ENCODE peak calls at places on chromosome X, in six cellular contexts. One of them, this sample, is unnamed.

GRCh38 chrX:122586831-122587230 is 597.2 kb upstream of the GRIA3 start:
- DNase-seq in PC-3: no peak
- DNase-seq in colonic mucosa: no peak
- DNase-seq in upper lobe of left lung: no peak
- DNase-seq in stomach: no peak
- DNase-seq in suprapubic skin: no peak
- DNase-seq in this sample: no peak

GRCh38 chrX:125131146-125131545 is 188.5 kb upstream of the TEX13C start:
- DNase-seq in PC-3: peak; percentile 50
- DNase-seq in colonic mucosa: no peak
- DNase-seq in upper lobe of left lung: no peak
- DNase-seq in stomach: no peak
- DNase-seq in suprapubic skin: no peak
- DNase-seq in this sample: no peak

GRCh38 chrX:154712781-154713391 is 38.0 kb downstream of the GAB3 start:
- DNase-seq in PC-3: peak; percentile 83
- DNase-seq in colonic mucosa: no peak
- DNase-seq in upper lobe of left lung: no peak
- DNase-seq in stomach: no peak
- DNase-seq in suprapubic skin: no peak
- DNase-seq in this sample: no peak

GRCh38 chrX:104972737-104973136 is 247.8 kb downstream of the TEX13A start:
- DNase-seq in PC-3: peak; percentile 85
- DNase-seq in colonic mucosa: no peak
- DNase-seq in upper lobe of left lung: no peak
- DNase-seq in stomach: no peak
- DNase-seq in suprapubic skin: no peak
- DNase-seq in this sample: no peak

GRCh38 chrX:7086384-7086783 is 61.1 kb upstream of the STS start:
- DNase-seq in PC-3: no peak
- DNase-seq in colonic mucosa: no peak
- DNase-seq in upper lobe of left lung: no peak
- DNase-seq in stomach: no peak
- DNase-seq in suprapubic skin: no peak
- DNase-seq in this sample: no peak

GRCh38 chrX:39398215-39398972 is 597.1 kb downstream of the MID1IP1 start:
- DNase-seq in PC-3: no peak
- DNase-seq in colonic mucosa: no peak
- DNase-seq in upper lobe of left lung: no peak
- DNase-seq in stomach: peak; percentile 33
- DNase-seq in suprapubic skin: no peak
- DNase-seq in this sample: no peak

GRCh38 chrX:93538575-93538974 is 134.8 kb downstream of the NAP1L3 start:
- DNase-seq in PC-3: peak; percentile 25
- DNase-seq in colonic mucosa: no peak
- DNase-seq in upper lobe of left lung: no peak
- DNase-seq in stomach: no peak
- DNase-seq in suprapubic skin: no peak
- DNase-seq in this sample: no peak

GRCh38 chrX:134010690-134011089 is 25.3 kb upstream of the GPC3 start:
- DNase-seq in PC-3: no peak
- DNase-seq in colonic mucosa: no peak
- DNase-seq in upper lobe of left lung: no peak
- DNase-seq in stomach: no peak
- DNase-seq in suprapubic skin: no peak
- DNase-seq in this sample: no peak

GRCh38 chrX:138897621-138898492 is 186.3 kb upstream of the FGF13 start:
- DNase-seq in PC-3: peak; percentile 79
- DNase-seq in colonic mucosa: no peak
- DNase-seq in upper lobe of left lung: no peak
- DNase-seq in stomach: no peak
- DNase-seq in suprapubic skin: no peak
- DNase-seq in this sample: no peak

GRCh38 chrX:97790850-97791249 is 907.1 kb downstream of the RPA4 start:
- DNase-seq in PC-3: no peak
- DNase-seq in colonic mucosa: no peak
- DNase-seq in upper lobe of left lung: no peak
- DNase-seq in stomach: no peak
- DNase-seq in suprapubic skin: no peak
- DNase-seq in this sample: no peak

GRCh38 chrX:140149761-140150160 is 184.4 kb upstream of the CXorf66 start:
- DNase-seq in PC-3: no peak
- DNase-seq in colonic mucosa: no peak
- DNase-seq in upper lobe of left lung: no peak
- DNase-seq in stomach: no peak
- DNase-seq in suprapubic skin: no peak
- DNase-seq in this sample: no peak

GRCh38 chrX:11259437-11259836 is 33.8 kb upstream of the AMELX start:
- DNase-seq in PC-3: no peak
- DNase-seq in colonic mucosa: no peak
- DNase-seq in upper lobe of left lung: no peak
- DNase-seq in stomach: no peak
- DNase-seq in suprapubic skin: no peak
- DNase-seq in this sample: no peak

DNA sequence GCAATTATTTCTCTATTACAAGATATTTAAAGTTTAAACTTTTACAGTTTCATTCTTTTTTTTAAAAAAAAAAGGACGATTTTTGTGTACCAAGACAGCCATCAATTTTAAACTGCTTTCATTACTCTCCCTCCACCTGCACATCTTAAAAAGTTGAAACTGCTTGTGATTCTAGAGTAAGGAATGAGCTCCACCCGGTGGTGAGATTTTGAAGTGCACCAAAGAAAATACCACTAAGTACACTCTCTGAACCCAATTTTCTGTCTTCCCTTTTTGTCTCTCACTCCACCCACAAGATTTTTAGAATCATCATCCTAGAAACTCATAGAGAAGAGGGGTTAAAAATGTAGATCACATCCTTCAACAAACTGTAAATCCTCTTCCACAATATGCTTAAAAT is 91.3 kb upstream of the WDR44 start:
- DNase-seq in PC-3: peak; percentile 76
- DNase-seq in colonic mucosa: peak; percentile 64
- DNase-seq in upper lobe of left lung: peak; percentile 30
- DNase-seq in stomach: peak; percentile 58
- DNase-seq in suprapubic skin: no peak
- DNase-seq in this sample: peak; percentile 71
- TF ChIP-seq CTCF in PC-3: peak; percentile 69
- TF ChIP-seq CTCF in colonic mucosa: peak; percentile 63
- TF ChIP-seq CTCF in upper lobe of left lung: peak; percentile 67
- TF ChIP-seq CTCF in stomach: peak; percentile 64
- TF ChIP-seq CTCF in suprapubic skin: peak; percentile 38
- TF ChIP-seq CTCF in this sample: peak; percentile 89

GRCh38 chrX:23954396-23954795 is 46.6 kb downstream of the CXorf58 start:
- DNase-seq in PC-3: no peak
- DNase-seq in colonic mucosa: no peak
- DNase-seq in upper lobe of left lung: no peak
- DNase-seq in stomach: no peak
- DNase-seq in suprapubic skin: no peak
- DNase-seq in this sample: no peak

GRCh38 chrX:23952984-23953907 is 45.4 kb downstream of the CXorf58 start:
- DNase-seq in PC-3: no peak
- DNase-seq in colonic mucosa: no peak
- DNase-seq in upper lobe of left lung: peak; percentile 21
- DNase-seq in stomach: no peak
- DNase-seq in suprapubic skin: no peak
- DNase-seq in this sample: no peak

GRCh38 chrX:23952401-23952800 is 44.6 kb downstream of the CXorf58 start:
- DNase-seq in PC-3: no peak
- DNase-seq in colonic mucosa: no peak
- DNase-seq in upper lobe of left lung: no peak
- DNase-seq in stomach: no peak
- DNase-seq in suprapubic skin: no peak
- DNase-seq in this sample: no peak

GRCh38 chrX:23959781-23960180 is 52.0 kb downstream of the CXorf58 start:
- DNase-seq in PC-3: no peak
- DNase-seq in colonic mucosa: no peak
- DNase-seq in upper lobe of left lung: no peak
- DNase-seq in stomach: no peak
- DNase-seq in suprapubic skin: no peak
- DNase-seq in this sample: no peak

DNA sequence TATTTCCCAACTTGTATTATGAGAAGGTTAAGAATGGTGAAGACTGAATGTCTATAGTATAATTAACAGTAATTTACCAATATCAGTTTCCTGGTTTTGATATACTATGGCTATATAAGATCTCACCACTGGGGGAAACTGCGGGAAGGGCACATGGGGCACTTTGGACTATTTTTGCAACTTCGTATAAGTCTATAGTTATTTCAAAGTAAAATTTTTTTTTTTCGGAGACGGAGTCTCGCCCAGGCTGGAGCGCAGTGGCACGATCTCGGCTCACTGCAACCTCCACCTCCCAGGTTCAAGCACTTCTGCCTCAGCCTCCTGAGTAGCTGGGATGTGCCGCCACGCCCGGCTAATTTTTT is 46.1 kb downstream of the CXorf58 start:
- DNase-seq in PC-3: no peak
- DNase-seq in colonic mucosa: no peak
- DNase-seq in upper lobe of left lung: no peak
- DNase-seq in stomach: no peak
- DNase-seq in suprapubic skin: no peak
- DNase-seq in this sample: no peak
- TF ChIP-seq CTCF in PC-3: no peak
- TF ChIP-seq CTCF in colonic mucosa: no peak
- TF ChIP-seq CTCF in upper lobe of left lung: no peak
- TF ChIP-seq CTCF in stomach: no peak
- TF ChIP-seq CTCF in suprapubic skin: no peak
- TF ChIP-seq CTCF in this sample: no peak

GRCh38 chrX:14616301-14616700 is 87.0 kb downstream of the GLRA2 start:
- DNase-seq in PC-3: no peak
- DNase-seq in colonic mucosa: no peak
- DNase-seq in upper lobe of left lung: no peak
- DNase-seq in stomach: no peak
- DNase-seq in suprapubic skin: no peak
- DNase-seq in this sample: no peak
- TF ChIP-seq CTCF in PC-3: no peak
- TF ChIP-seq CTCF in colonic mucosa: no peak
- TF ChIP-seq CTCF in upper lobe of left lung: no peak
- TF ChIP-seq CTCF in stomach: no peak
- TF ChIP-seq CTCF in suprapubic skin: no peak
- TF ChIP-seq CTCF in this sample: no peak

GRCh38 chrX:132648870-132649269 is 160.0 kb upstream of the MBNL3 start:
- DNase-seq in PC-3: peak; percentile 9
- DNase-seq in colonic mucosa: no peak
- DNase-seq in upper lobe of left lung: no peak
- DNase-seq in stomach: no peak
- DNase-seq in suprapubic skin: no peak
- DNase-seq in this sample: no peak

GRCh38 chrX:132652871-132653270 is 164.0 kb upstream of the MBNL3 start:
- DNase-seq in PC-3: no peak
- DNase-seq in colonic mucosa: no peak
- DNase-seq in upper lobe of left lung: no peak
- DNase-seq in stomach: no peak
- DNase-seq in suprapubic skin: no peak
- DNase-seq in this sample: no peak

DNA sequence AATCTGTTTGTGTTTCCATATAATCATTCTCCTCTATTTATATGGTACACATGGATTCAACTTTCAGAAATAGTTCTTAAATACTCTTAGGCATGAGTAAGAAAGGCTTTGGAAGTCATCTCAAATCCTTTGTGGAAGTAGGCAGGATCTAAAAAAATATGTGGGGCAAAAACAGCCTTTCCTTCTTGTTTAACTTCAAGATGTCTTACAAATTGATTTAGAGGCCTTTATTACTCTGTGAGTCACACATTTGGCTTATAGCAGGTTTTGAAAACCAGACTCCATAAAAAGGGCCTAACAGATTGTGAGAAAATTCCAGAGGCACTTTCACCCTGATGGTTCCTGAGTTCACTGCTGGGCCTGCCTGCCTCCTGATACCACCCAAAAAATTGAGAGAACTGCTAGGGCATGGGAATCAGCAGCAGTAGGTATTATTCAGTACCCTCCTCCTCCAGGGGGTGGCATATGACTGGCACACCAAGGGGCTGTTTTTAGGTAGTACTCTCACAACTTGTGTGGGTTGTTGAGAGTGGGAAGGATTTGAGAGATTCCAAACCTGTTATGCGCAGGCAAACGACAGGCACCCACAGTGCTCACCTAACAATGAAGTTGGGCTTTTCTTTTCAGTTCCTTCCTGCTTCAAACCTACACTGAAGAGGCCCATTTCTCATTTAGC is 162.7 kb upstream of the MBNL3 start:
- DNase-seq in PC-3: peak; percentile 24
- DNase-seq in colonic mucosa: no peak
- DNase-seq in upper lobe of left lung: no peak
- DNase-seq in stomach: no peak
- DNase-seq in suprapubic skin: no peak
- DNase-seq in this sample: no peak
- TF ChIP-seq CTCF in PC-3: peak; percentile 45
- TF ChIP-seq CTCF in colonic mucosa: no peak
- TF ChIP-seq CTCF in upper lobe of left lung: no peak
- TF ChIP-seq CTCF in stomach: no peak
- TF ChIP-seq CTCF in suprapubic skin: no peak
- TF ChIP-seq CTCF in this sample: peak; percentile 20

GRCh38 chrX:51976503-51976902 is 83.1 kb downstream of the MAGED1 start:
- DNase-seq in PC-3: no peak
- DNase-seq in colonic mucosa: no peak
- DNase-seq in upper lobe of left lung: no peak
- DNase-seq in stomach: no peak
- DNase-seq in suprapubic skin: no peak
- DNase-seq in this sample: no peak
- TF ChIP-seq CTCF in PC-3: no peak
- TF ChIP-seq CTCF in colonic mucosa: no peak
- TF ChIP-seq CTCF in upper lobe of left lung: no peak
- TF ChIP-seq CTCF in stomach: no peak
- TF ChIP-seq CTCF in suprapubic skin: no peak
- TF ChIP-seq CTCF in this sample: no peak

GRCh38 chrX:153649178-153649914 is 2.3 kb downstream of the DUSP9 start:
- DNase-seq in PC-3: peak; percentile 26
- DNase-seq in colonic mucosa: no peak
- DNase-seq in upper lobe of left lung: peak; percentile 51
- DNase-seq in stomach: no peak
- DNase-seq in suprapubic skin: peak; percentile 55
- DNase-seq in this sample: peak; percentile 19
- TF ChIP-seq CTCF in PC-3: peak; percentile 49
- TF ChIP-seq CTCF in colonic mucosa: peak; percentile 15
- TF ChIP-seq CTCF in upper lobe of left lung: no peak
- TF ChIP-seq CTCF in stomach: no peak
- TF ChIP-seq CTCF in suprapubic skin: peak; percentile 6
- TF ChIP-seq CTCF in this sample: no peak

DNA sequence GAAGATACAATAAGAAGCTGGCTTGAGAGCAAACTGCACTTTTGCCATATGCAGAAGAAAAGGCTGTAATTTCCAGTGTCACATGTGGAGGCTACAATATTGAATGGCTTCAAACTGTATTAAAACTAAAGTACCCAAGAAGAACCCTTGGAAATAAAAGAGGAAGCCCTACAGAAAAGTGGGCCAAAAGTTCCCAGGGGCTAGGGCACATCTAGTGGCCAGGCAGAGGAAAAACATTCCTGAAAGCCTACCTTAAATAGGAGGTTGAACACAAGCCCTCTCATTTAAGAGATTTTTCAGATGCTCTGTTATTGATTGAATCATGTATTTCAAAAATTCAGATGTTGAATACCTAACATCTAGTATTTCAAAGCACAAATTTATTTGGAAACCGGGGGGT is 40.6 kb upstream of the PRDX4 start:
- DNase-seq in PC-3: no peak
- DNase-seq in colonic mucosa: no peak
- DNase-seq in upper lobe of left lung: no peak
- DNase-seq in stomach: no peak
- DNase-seq in suprapubic skin: no peak
- DNase-seq in this sample: no peak
- TF ChIP-seq CTCF in PC-3: peak; percentile 48
- TF ChIP-seq CTCF in colonic mucosa: no peak
- TF ChIP-seq CTCF in upper lobe of left lung: no peak
- TF ChIP-seq CTCF in stomach: no peak
- TF ChIP-seq CTCF in suprapubic skin: no peak
- TF ChIP-seq CTCF in this sample: no peak

GRCh38 chrX:100413231-100413630 is 3.2 kb upstream of the PCDH19 start:
- DNase-seq in PC-3: peak; percentile 69
- DNase-seq in colonic mucosa: peak; percentile 29
- DNase-seq in upper lobe of left lung: no peak
- DNase-seq in stomach: peak; percentile 44
- DNase-seq in suprapubic skin: no peak
- DNase-seq in this sample: no peak
- TF ChIP-seq CTCF in PC-3: peak; percentile 66
- TF ChIP-seq CTCF in colonic mucosa: peak; percentile 49
- TF ChIP-seq CTCF in upper lobe of left lung: peak; percentile 52
- TF ChIP-seq CTCF in stomach: peak; percentile 25
- TF ChIP-seq CTCF in suprapubic skin: no peak
- TF ChIP-seq CTCF in this sample: peak; percentile 60

This sample was measured in mesothelial cell of epicardium.